ENCODE peak calls at places on chromosomes 1 and 21, in eight cellular contexts. D is HT-29; N is GM20000; E is RWPE1; M is H54; A is activated naive CD4-positive, alpha-beta T cell; F is HS-5; V is GOT3. K is an unnamed sample.

GRCh38 chr1:9589719-9590157 is 1.0 kb downstream of the TMEM201 start:
- DNase-seq in N (no peak), M (no peak), A (no peak), E (peak), V (no peak), D (peak), F (no peak), K (peak)

GRCh38 chr1:205709059-205709398 is 28.7 kb upstream of the SLC45A3 start:
- DNase-seq in E (no peak), F (no peak), D (no peak), A (no peak), N (no peak), V (no peak), M (no peak), K (no peak)

GRCh38 chr1:41018039-41018438 is 3.5 kb downstream of the SLFNL1 start:
- DNase-seq in D (no peak), A (no peak), M (no peak), E (no peak), F (no peak), V (no peak), N (no peak), K (no peak)

GRCh38 chr1:167066333-167067122 is 23.6 kb downstream of the GPA33 start:
- DNase-seq in V (peak), N (peak), M (peak), A (peak), F (no peak), E (peak), D (peak), K (peak)

GRCh38 chr1:6353948-6354658 is 39.5 kb downstream of the ACOT7 start:
- DNase-seq in F (no peak), D (peak), N (no peak), A (no peak), E (no peak), M (no peak), V (no peak), K (no peak)

GRCh38 chr1:159207774-159208459 is 3.2 kb downstream of the ACKR1 start:
- DNase-seq in V (no peak), D (no peak), E (no peak), A (no peak), M (no peak), F (no peak), N (no peak), K (no peak)

GRCh38 chr1:158121604-158122254 is 59.0 kb upstream of the CD1D start:
- DNase-seq in V (no peak), F (no peak), N (peak), E (peak), A (peak), M (no peak), D (peak), K (peak)

GRCh38 chr1:3906672-3907020 is 6.6 kb upstream of the C1orf174 start:
- DNase-seq in M (no peak), D (no peak), F (no peak), N (no peak), V (no peak), E (no peak), A (no peak), K (no peak)

GRCh38 chr1:236451796-236452373 is 57.8 kb downstream of the EDARADD start:
- DNase-seq in D (peak), A (peak), V (no peak), N (peak), M (peak), F (no peak), E (no peak), K (peak)

GRCh38 chr1:103489881-103490280 is 35.6 kb upstream of the RNPC3 start:
- DNase-seq in M (no peak), E (no peak), A (no peak), V (no peak), F (peak), N (no peak), D (no peak), K (peak)

GRCh38 chr1:47211796-47212269 is 20.2 kb downstream of the TAL1 start:
- DNase-seq in V (no peak), D (no peak), E (no peak), A (no peak), N (no peak), F (no peak), M (no peak), K (no peak)

GRCh38 chr1:235566092-235566491 is 61.8 kb upstream of the B3GALNT2 start:
- DNase-seq in V (no peak), D (no peak), M (no peak), F (no peak), N (no peak), A (no peak), E (no peak), K (no peak)

GRCh38 chr21:32329331-32329730 is 30.7 kb downstream of the MRAP start:
- DNase-seq in E (no peak), V (no peak), F (no peak), M (no peak), A (no peak), D (no peak), N (no peak), K (no peak)

K was measured in RKO.